ENCODE peak calls at places on chromosomes 3 and 15, in nine cellular contexts. F is C1 segment of cervical spinal cord, K is NCI-H524, I is GDM1, S is HFFc6, O is T-helper 2 cell, V is IMR-90, M is GM20000, P is KG1. R is an unnamed sample.
A peak's percentile ranks its signal among the peaks of the same experiment; 100 is the strongest.

GRCh38 chr3:89314454-89314853 is 207.0 kb downstream of the EPHA3 start:
- DNase-seq in F (no peak), I (no peak), K (peak; percentile 53), S (no peak), M (no peak), P (no peak), O (no peak), V (peak; percentile 44), R (peak; percentile 16)

GRCh38 chr3:174270841-174271240 is 588.3 kb upstream of the NAALADL2 start:
- DNase-seq in S (peak; percentile 81), K (no peak), P (no peak), M (no peak), O (no peak), V (peak; percentile 87), I (no peak), F (no peak), R (no peak)

GRCh38 chr3:72354486-72354885 is 493.8 kb downstream of the SHQ1 start:
- DNase-seq in O (no peak), P (no peak), I (no peak), K (no peak), F (no peak), V (no peak), S (no peak), M (no peak), R (no peak)

GRCh38 chr15:62977952-62978811 is 64.4 kb upstream of the TPM1 start:
- DNase-seq in F (no peak), V (peak; percentile 44), M (no peak), K (no peak), S (peak; percentile 90), P (no peak), O (no peak), I (no peak), R (no peak)

GRCh38 chr3:117820900-117821299 is 1111.3 kb downstream of the TUSC7 start:
- DNase-seq in P (no peak), M (no peak), V (peak; percentile 66), F (no peak), O (no peak), S (peak; percentile 2), I (no peak), K (no peak), R (no peak)

GRCh38 chr3:156606729-156607128 is 51.8 kb upstream of the SSR3 start:
- DNase-seq in O (peak; percentile 63), K (no peak), P (no peak), M (peak; percentile 31), V (no peak), S (no peak), F (no peak), I (no peak), R (peak; percentile 43)

GRCh38 chr3:132262305-132262704 is 54.9 kb upstream of the ACP3 start:
- DNase-seq in V (no peak), O (no peak), M (no peak), S (no peak), P (no peak), K (no peak), I (no peak), F (no peak), R (no peak)

GRCh38 chr3:149813367-149814281 is 609 bp downstream of the RNF13 start:
- DNase-seq in O (peak; percentile 34), V (peak; percentile 47), K (peak; percentile 68), I (no peak), M (no peak), F (peak; percentile 23), P (no peak), S (peak; percentile 34), R (peak; percentile 44)

GRCh38 chr3:121758727-121759450 is 9.3 kb upstream of the GOLGB1 start:
- DNase-seq in M (no peak), P (no peak), F (no peak), V (peak; percentile 38), I (no peak), O (no peak), K (no peak), S (no peak), R (no peak)

GRCh38 chr3:32498992-32499391 is 3.7 kb downstream of the CMTM6 start:
- DNase-seq in M (no peak), K (no peak), I (no peak), S (no peak), V (no peak), O (no peak), F (no peak), P (no peak), R (no peak)

GRCh38 chr15:77632760-77633133 is at the start of gene LINGO1:
- DNase-seq in K (peak; percentile 46), M (peak; percentile 50), I (no peak), V (no peak), P (no peak), O (no peak), F (peak; percentile 47), S (no peak), R (peak; percentile 16)

GRCh38 chr3:194879126-194879887 is 193.6 kb downstream of the FAM43A start:
- DNase-seq in V (no peak), S (no peak), K (peak; percentile 15), P (no peak), F (no peak), M (no peak), I (peak; percentile 77), O (no peak), R (peak; percentile 77)

GRCh38 chr3:33091746-33092145 is 5.2 kb downstream of the GLB1 start:
- DNase-seq in I (no peak), P (no peak), S (no peak), K (no peak), F (no peak), O (no peak), V (no peak), M (no peak), R (no peak)

GRCh38 chr3:129176051-129176450 is 7.6 kb downstream of the CNBP start:
- DNase-seq in S (no peak), P (no peak), O (no peak), I (no peak), F (no peak), V (no peak), M (no peak), K (no peak), R (no peak)

GRCh38 chr3:62607287-62608029 is 234.1 kb upstream of the FEZF2 start:
- DNase-seq in V (peak; percentile 28), S (peak; percentile 66), F (no peak), O (no peak), M (no peak), P (no peak), I (no peak), K (no peak), R (no peak)